ENCODE peak calls at places on chromosomes 1 and 21, in seven cellular contexts. P, J, Z, B, V, L and E are unnamed samples.

GRCh38 chr1:229229137-229229720 is 41.7 kb upstream of the RAB4A start:
- DNase-seq in Z (no peak), L (no peak), B (no peak), P (no peak), V (no peak), J (no peak), E (no peak)

GRCh38 chr1:62301726-62302390 is 17.4 kb downstream of the KANK4 start:
- DNase-seq in P (no peak), V (no peak), Z (no peak), J (no peak), L (no peak), B (no peak), E (no peak)

GRCh38 chr1:55604749-55605148 is 389.6 kb upstream of the USP24 start:
- DNase-seq in B (no peak), V (no peak), Z (no peak), L (no peak), P (no peak), J (peak), E (no peak)

GRCh38 chr1:232226197-232226681 is 403.7 kb downstream of the SIPA1L2 start:
- DNase-seq in B (no peak), L (peak), V (no peak), Z (peak), P (no peak), J (peak), E (no peak)

GRCh38 chr1:165905853-165906252 is 78.4 kb downstream of the UCK2 start:
- DNase-seq in V (no peak), B (no peak), P (no peak), J (no peak), L (no peak), Z (no peak), E (no peak)

GRCh38 chr1:15354580-15354965 is 55.1 kb upstream of the EFHD2 start:
- DNase-seq in Z (no peak), B (no peak), V (no peak), L (no peak), J (no peak), P (no peak), E (no peak)

GRCh38 chr1:31584869-31585735 is 8.8 kb downstream of the TINAGL1 start:
- DNase-seq in Z (no peak), B (no peak), L (no peak), J (no peak), P (no peak), V (no peak), E (no peak)

GRCh38 chr1:9289724-9290493 is 2.8 kb upstream of the SPSB1 start:
- DNase-seq in V (peak), J (no peak), B (peak), P (no peak), L (no peak), Z (no peak), E (no peak)

GRCh38 chr1:56376188-56376984 is 203.0 kb downstream of the PLPP3 start:
- DNase-seq in J (no peak), V (peak), P (no peak), L (no peak), Z (no peak), B (no peak), E (no peak)

GRCh38 chr1:204376919-204377799 is 17.4 kb upstream of the PLEKHA6 start:
- DNase-seq in L (no peak), V (no peak), Z (no peak), B (peak), P (peak), J (no peak), E (no peak)

GRCh38 chr1:87348346-87349019 is 19.8 kb downstream of the LMO4 start:
- DNase-seq in V (no peak), L (no peak), Z (no peak), B (no peak), P (no peak), J (no peak), E (no peak)

GRCh38 chr1:210385228-210385627 is 56.5 kb downstream of the HHAT start:
- DNase-seq in P (no peak), J (no peak), Z (no peak), L (no peak), V (no peak), B (no peak), E (no peak)

GRCh38 chr1:47637111-47637685 is 199.4 kb downstream of the FOXD2 start:
- DNase-seq in J (no peak), L (no peak), Z (no peak), B (no peak), P (no peak), V (no peak), E (no peak)

GRCh38 chr21:26966978-26967913 is at the start of gene ADAMTS5:
- DNase-seq in V (peak), Z (no peak), P (peak), L (no peak), B (peak), J (peak), E (peak)

GRCh38 chr1:95023399-95024050 is 49.2 kb downstream of the ALG14 start:
- DNase-seq in L (peak), J (no peak), P (no peak), B (no peak), Z (no peak), V (no peak), E (no peak)

GRCh38 chr21:39055167-39055767 is 128.0 kb downstream of the PSMG1 start:
- DNase-seq in Z (no peak), L (no peak), J (no peak), B (no peak), P (no peak), V (no peak), E (no peak)

GRCh38 chr1:48333316-48333715 is 110.8 kb downstream of the SLC5A9 start:
- DNase-seq in L (no peak), P (no peak), V (no peak), B (no peak), J (no peak), Z (no peak), E (no peak)

GRCh38 chr1:63793741-63794240 is 20.0 kb downstream of the ROR1 start:
- DNase-seq in B (no peak), J (no peak), L (no peak), V (no peak), P (no peak), Z (no peak), E (no peak)

GRCh38 chr1:245542365-245542764 is 387.6 kb downstream of the KIF26B start:
- DNase-seq in L (no peak), P (no peak), B (no peak), Z (no peak), J (no peak), V (no peak), E (no peak)

GRCh38 chr1:162206300-162206699 is 136.8 kb downstream of the NOS1AP start:
- DNase-seq in L (no peak), B (no peak), P (no peak), J (no peak), Z (no peak), V (no peak), E (no peak)

GRCh38 chr1:28365864-28366263 is 3.7 kb upstream of the PHACTR4 start:
- DNase-seq in L (no peak), P (peak), B (no peak), V (no peak), J (no peak), Z (no peak), E (no peak)

GRCh38 chr1:206050655-206051235 is 2.2 kb upstream of the RHEX start:
- DNase-seq in J (no peak), B (peak), V (no peak), Z (no peak), P (no peak), L (no peak), E (no peak)

GRCh38 chr1:42941640-42942330 is 16.9 kb downstream of the SLC2A1 start:
- DNase-seq in Z (peak), P (peak), J (no peak), B (peak), L (peak), V (peak), E (peak)

GRCh38 chr1:181250038-181250437 is 161.5 kb downstream of the IER5 start:
- DNase-seq in P (no peak), Z (no peak), J (no peak), B (no peak), V (no peak), L (no peak), E (no peak)

GRCh38 chr1:29121951-29122661 is 1.6 kb downstream of the TMEM200B start:
- DNase-seq in V (peak), B (peak), J (peak), L (no peak), Z (no peak), P (no peak), E (peak)

GRCh38 chr21:37908691-37909090 is 7.6 kb downstream of the KCNJ6 start:
- DNase-seq in B (no peak), P (no peak), J (no peak), V (no peak), L (no peak), Z (no peak), E (no peak)

GRCh38 chr1:204920511-204920910 is 49.8 kb downstream of the NFASC start:
- DNase-seq in J (no peak), B (no peak), L (no peak), V (no peak), Z (no peak), P (no peak), E (no peak)

GRCh38 chr1:177753655-177754054 is 216.2 kb downstream of the SEC16B start:
- DNase-seq in B (no peak), P (no peak), Z (no peak), V (no peak), L (no peak), J (no peak), E (no peak)

GRCh38 chr1:183375381-183375780 is 42.8 kb downstream of the NMNAT2 start:
- DNase-seq in P (no peak), B (no peak), J (no peak), V (no peak), L (no peak), Z (no peak), E (no peak)

GRCh38 chr1:159859757-159860156 is 2.7 kb downstream of the VSIG8 start:
- DNase-seq in B (no peak), Z (no peak), V (no peak), J (no peak), L (no peak), P (no peak), E (no peak)

GRCh38 chr1:209527993-209528392 is 55.5 kb upstream of the CAMK1G start:
- DNase-seq in B (no peak), J (no peak), L (no peak), Z (no peak), V (no peak), P (no peak), E (no peak)

GRCh38 chr1:17351598-17352324 is 20.2 kb upstream of the PADI6 start:
- DNase-seq in P (no peak), B (no peak), L (no peak), Z (no peak), V (no peak), J (no peak), E (no peak)

GRCh38 chr1:30109853-30110252 is 613.5 kb downstream of the MATN1 start:
- DNase-seq in P (no peak), V (no peak), Z (peak), J (no peak), B (no peak), L (peak), E (no peak)

GRCh38 chr1:22428672-22429071 is 23.0 kb upstream of the ZBTB40 start:
- DNase-seq in L (no peak), B (no peak), P (peak), Z (no peak), V (no peak), J (peak), E (no peak)

GRCh38 chr1:111886741-111887140 is 102.7 kb downstream of the KCND3 start:
- DNase-seq in P (no peak), L (no peak), B (no peak), V (no peak), Z (no peak), J (no peak), E (no peak)

GRCh38 chr1:164423136-164423535 is 135.8 kb upstream of the PBX1 start:
- DNase-seq in L (no peak), Z (no peak), P (no peak), V (no peak), J (no peak), B (no peak), E (no peak)

GRCh38 chr21:31514598-31514997 is 144.9 kb upstream of the SOD1 start:
- DNase-seq in L (no peak), P (no peak), J (peak), B (no peak), V (no peak), Z (no peak), E (no peak)

GRCh38 chr1:74506311-74506710 is 6.1 kb downstream of the LRRC53 start:
- DNase-seq in L (no peak), B (no peak), J (no peak), P (no peak), V (no peak), Z (no peak), E (no peak)

GRCh38 chr1:74505889-74506288 is 6.5 kb downstream of the LRRC53 start:
- DNase-seq in B (no peak), J (no peak), P (no peak), Z (no peak), L (no peak), V (no peak), E (no peak)

GRCh38 chr1:74504125-74505065 is 8.0 kb downstream of the LRRC53 start:
- DNase-seq in V (no peak), J (peak), Z (peak), B (peak), P (peak), L (no peak), E (no peak)

GRCh38 chr1:74502858-74503257 is 9.6 kb downstream of the LRRC53 start:
- DNase-seq in P (no peak), V (no peak), J (no peak), B (no peak), L (no peak), Z (no peak), E (no peak)

DNA sequence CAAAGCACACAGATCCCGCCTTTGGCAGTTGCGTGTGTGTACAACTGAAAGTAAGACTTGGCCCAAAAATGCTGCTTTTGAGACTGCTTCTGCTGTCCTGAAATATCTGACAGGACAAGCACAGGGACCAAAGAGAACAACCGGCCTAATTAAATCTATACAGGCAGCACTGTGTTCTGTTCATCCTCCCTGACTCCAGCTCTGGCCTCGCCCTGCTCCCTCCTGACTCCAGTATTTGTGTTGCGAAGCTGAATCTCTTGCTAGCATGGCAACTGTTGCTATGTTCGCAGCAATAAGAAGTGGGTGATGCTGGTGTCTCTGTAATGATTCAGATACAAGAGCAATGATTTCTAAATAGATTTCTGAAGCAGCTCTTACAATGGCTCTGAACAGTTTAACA is 7.3 kb downstream of the LRRC53 start:
- DNase-seq in L (no peak), Z (no peak), V (no peak), B (no peak), P (no peak), J (no peak), E (no peak)
- H3K4me3 ChIP-seq in L (no peak), Z (no peak), V (no peak), B (no peak), P (no peak), J (no peak), E (no peak)

GRCh38 chr1:66535853-66536252 is 1.9 kb downstream of the SGIP1 start:
- DNase-seq in Z (no peak), J (no peak), V (no peak), L (no peak), P (no peak), B (no peak), E (no peak)
- H3K4me3 ChIP-seq in Z (no peak), J (no peak), V (peak), L (peak), P (no peak), B (no peak), E (peak)

GRCh38 chr1:40884055-40884795 is 22.1 kb upstream of the CITED4 start:
- DNase-seq in L (no peak), J (peak), B (no peak), P (no peak), V (no peak), Z (no peak), E (no peak)
- H3K4me3 ChIP-seq in L (peak), J (peak), B (no peak), P (no peak), V (peak), Z (no peak), E (peak)

GRCh38 chr1:207402744-207403143 is 51.4 kb upstream of the CR2 start:
- DNase-seq in B (no peak), Z (no peak), P (no peak), L (no peak), V (no peak), J (no peak), E (no peak)
- H3K4me3 ChIP-seq in B (no peak), Z (no peak), P (no peak), L (no peak), V (no peak), J (no peak), E (no peak)

GRCh38 chr1:213082778-213083445 is 31.9 kb downstream of the RPS6KC1 start:
- DNase-seq in J (no peak), B (no peak), P (no peak), L (no peak), Z (no peak), V (no peak), E (no peak)
- H3K4me3 ChIP-seq in J (no peak), B (no peak), P (no peak), L (no peak), Z (no peak), V (no peak), E (no peak)

DNA sequence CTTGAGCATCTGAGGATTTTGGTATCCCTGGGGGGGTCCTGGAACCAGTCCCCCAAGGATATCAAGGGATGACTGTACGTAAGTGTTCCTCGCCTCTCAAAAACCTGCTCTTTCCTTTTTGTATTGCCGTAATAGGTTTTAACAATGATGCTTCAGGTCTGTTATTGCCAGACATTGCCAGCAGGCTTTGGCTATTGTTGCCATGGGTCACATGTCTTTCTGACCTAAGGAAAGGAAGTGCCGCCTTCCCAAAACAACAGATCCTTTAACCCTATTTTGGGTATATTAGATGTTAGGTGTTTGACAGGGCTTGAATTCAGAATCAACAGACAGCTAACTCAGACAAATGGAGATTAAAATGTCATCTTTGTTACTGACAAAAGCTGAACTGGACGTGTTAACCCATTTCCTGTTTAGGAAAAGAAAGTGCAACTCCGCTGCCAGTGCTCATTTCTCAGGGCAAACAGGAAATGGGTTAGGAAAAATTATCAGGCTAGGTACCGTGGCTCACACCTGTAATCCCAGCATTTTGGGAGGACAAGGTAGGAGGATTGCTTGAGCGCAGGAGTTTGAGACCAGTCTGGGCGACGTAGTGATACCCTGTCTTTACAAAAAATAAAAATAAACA is 12.4 kb upstream of the PRPF38B start:
- DNase-seq in B (no peak), P (no peak), V (no peak), Z (no peak), L (no peak), J (no peak), E (no peak)
- H3K4me3 ChIP-seq in B (no peak), P (no peak), V (peak), Z (no peak), L (no peak), J (no peak), E (peak)

DNA sequence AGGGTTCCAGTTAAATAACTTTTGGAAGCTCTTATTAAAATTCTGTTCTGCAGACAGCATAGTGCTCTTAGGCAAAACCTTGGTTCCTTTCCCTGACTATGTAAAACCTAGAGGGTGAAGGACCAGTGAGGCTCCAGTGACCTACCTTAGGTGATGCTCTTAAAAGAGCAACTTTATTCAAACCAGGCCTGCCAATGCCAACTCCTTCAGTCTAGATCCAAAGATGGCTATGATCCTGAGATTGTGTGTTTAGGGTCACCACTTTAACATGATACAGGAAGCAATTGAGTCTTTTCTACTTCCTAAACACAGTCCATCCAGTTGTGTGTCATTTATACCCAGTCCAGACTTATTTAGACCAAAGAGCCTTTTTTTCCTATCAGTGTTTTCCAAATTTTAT is 10.8 kb downstream of the MCL1 start:
- DNase-seq in L (no peak), B (no peak), V (no peak), P (no peak), Z (no peak), J (no peak), E (no peak)
- H3K4me3 ChIP-seq in L (no peak), B (no peak), V (peak), P (no peak), Z (no peak), J (no peak), E (peak)